ENCODE peak calls at places on chromosome 12, in six cellular contexts. One of them, this sample, is unnamed. For H3K4me1, the result is how much of the 10 kb centered on the place peaks cover.

GRCh38 chr12:50988051-50988450 is 35.7 kb downstream of the HIGD1C start:
- DNase-seq in IMR-90: peak
- DNase-seq in MM.1S: no peak
- DNase-seq in suprapubic skin: no peak
- DNase-seq in CD4-positive, CD25-positive, alpha-beta regulatory T cell: no peak
- DNase-seq in ovary: no peak
- DNase-seq in this sample: no peak

GRCh38 chr12:58314610-58315009 is 373.2 kb downstream of the ATP23 start:
- DNase-seq in MM.1S: no peak
- DNase-seq in IMR-90: peak
- DNase-seq in ovary: no peak
- DNase-seq in CD4-positive, CD25-positive, alpha-beta regulatory T cell: no peak
- DNase-seq in suprapubic skin: no peak
- DNase-seq in this sample: no peak

GRCh38 chr12:3496964-3497363 is 6.0 kb downstream of the PRMT8 start:
- DNase-seq in ovary: no peak
- DNase-seq in suprapubic skin: no peak
- DNase-seq in MM.1S: no peak
- DNase-seq in IMR-90: no peak
- DNase-seq in CD4-positive, CD25-positive, alpha-beta regulatory T cell: no peak
- DNase-seq in this sample: no peak

GRCh38 chr12:28866715-28867503 is 282.2 kb upstream of the FAR2 start:
- DNase-seq in CD4-positive, CD25-positive, alpha-beta regulatory T cell: no peak
- DNase-seq in IMR-90: no peak
- DNase-seq in MM.1S: no peak
- DNase-seq in ovary: no peak
- DNase-seq in suprapubic skin: no peak
- DNase-seq in this sample: no peak

GRCh38 chr12:88624911-88625310 is 44.6 kb upstream of the KITLG start:
- DNase-seq in suprapubic skin: no peak
- DNase-seq in IMR-90: peak
- DNase-seq in ovary: no peak
- DNase-seq in MM.1S: no peak
- DNase-seq in CD4-positive, CD25-positive, alpha-beta regulatory T cell: no peak
- DNase-seq in this sample: no peak

GRCh38 chr12:23204933-23205778 is 580.2 kb downstream of the ETNK1 start:
- DNase-seq in ovary: no peak
- DNase-seq in IMR-90: peak
- DNase-seq in suprapubic skin: no peak
- DNase-seq in MM.1S: peak
- DNase-seq in CD4-positive, CD25-positive, alpha-beta regulatory T cell: peak
- DNase-seq in this sample: peak

GRCh38 chr12:110741795-110742717 is 635 bp downstream of the PPP1CC start:
- DNase-seq in suprapubic skin: no peak
- DNase-seq in ovary: no peak
- DNase-seq in IMR-90: peak
- DNase-seq in CD4-positive, CD25-positive, alpha-beta regulatory T cell: peak
- DNase-seq in MM.1S: peak
- DNase-seq in this sample: peak

GRCh38 chr12:82873951-82874350 is 187.2 kb downstream of the TMTC2 start:
- DNase-seq in ovary: no peak
- DNase-seq in suprapubic skin: no peak
- DNase-seq in MM.1S: no peak
- DNase-seq in CD4-positive, CD25-positive, alpha-beta regulatory T cell: no peak
- DNase-seq in IMR-90: no peak
- DNase-seq in this sample: no peak

GRCh38 chr12:128551266-128552025 is 272.3 kb downstream of the SLC15A4 start:
- DNase-seq in MM.1S: no peak
- DNase-seq in ovary: no peak
- DNase-seq in suprapubic skin: no peak
- DNase-seq in CD4-positive, CD25-positive, alpha-beta regulatory T cell: no peak
- DNase-seq in IMR-90: no peak
- DNase-seq in this sample: no peak

GRCh38 chr12:130486891-130487416 is 149.3 kb downstream of the PIWIL1 start:
- DNase-seq in CD4-positive, CD25-positive, alpha-beta regulatory T cell: no peak
- DNase-seq in suprapubic skin: no peak
- DNase-seq in ovary: no peak
- DNase-seq in IMR-90: no peak
- DNase-seq in MM.1S: no peak
- DNase-seq in this sample: no peak

GRCh38 chr12:22121224-22121623 is 75.2 kb downstream of the CMAS start:
- DNase-seq in ovary: no peak
- DNase-seq in CD4-positive, CD25-positive, alpha-beta regulatory T cell: peak
- DNase-seq in IMR-90: no peak
- DNase-seq in suprapubic skin: no peak
- DNase-seq in MM.1S: peak
- DNase-seq in this sample: peak

GRCh38 chr12:124898200-124898950 is 16.1 kb downstream of the UBC start:
- DNase-seq in MM.1S: peak
- DNase-seq in IMR-90: no peak
- DNase-seq in CD4-positive, CD25-positive, alpha-beta regulatory T cell: peak
- DNase-seq in suprapubic skin: no peak
- DNase-seq in ovary: peak
- DNase-seq in this sample: peak

GRCh38 chr12:109731806-109732205 is 18.2 kb downstream of the FAM222A start:
- DNase-seq in ovary: peak
- DNase-seq in IMR-90: no peak
- DNase-seq in MM.1S: no peak
- DNase-seq in CD4-positive, CD25-positive, alpha-beta regulatory T cell: no peak
- DNase-seq in suprapubic skin: no peak
- DNase-seq in this sample: no peak

GRCh38 chr12:132584472-132584871 is 25.9 kb downstream of the LRCOL1 start:
- DNase-seq in suprapubic skin: no peak
- DNase-seq in CD4-positive, CD25-positive, alpha-beta regulatory T cell: no peak
- DNase-seq in IMR-90: no peak
- DNase-seq in ovary: no peak
- DNase-seq in MM.1S: no peak
- DNase-seq in this sample: no peak

GRCh38 chr12:71972441-71973074 is 33.9 kb downstream of the TPH2 start:
- DNase-seq in MM.1S: no peak
- DNase-seq in IMR-90: no peak
- DNase-seq in CD4-positive, CD25-positive, alpha-beta regulatory T cell: no peak
- DNase-seq in suprapubic skin: no peak
- DNase-seq in ovary: no peak
- DNase-seq in this sample: no peak

GRCh38 chr12:125330645-125331341 is 265.6 kb downstream of the AACS start:
- DNase-seq in IMR-90: no peak
- DNase-seq in suprapubic skin: no peak
- DNase-seq in CD4-positive, CD25-positive, alpha-beta regulatory T cell: peak
- DNase-seq in MM.1S: peak
- DNase-seq in ovary: peak
- DNase-seq in this sample: peak

GRCh38 chr12:108483213-108483920 is 31.7 kb upstream of the FICD start:
- DNase-seq in suprapubic skin: no peak
- DNase-seq in ovary: no peak
- DNase-seq in CD4-positive, CD25-positive, alpha-beta regulatory T cell: no peak
- DNase-seq in MM.1S: no peak
- DNase-seq in IMR-90: no peak
- DNase-seq in this sample: no peak

GRCh38 chr12:62294378-62294777 is 34.2 kb downstream of the USP15 start:
- DNase-seq in IMR-90: no peak
- DNase-seq in ovary: no peak
- DNase-seq in MM.1S: no peak
- DNase-seq in suprapubic skin: no peak
- DNase-seq in CD4-positive, CD25-positive, alpha-beta regulatory T cell: no peak
- DNase-seq in this sample: no peak

GRCh38 chr12:118063567-118064391 is 2.8 kb upstream of the WSB2 start:
- DNase-seq in IMR-90: peak
- DNase-seq in MM.1S: no peak
- DNase-seq in ovary: no peak
- DNase-seq in suprapubic skin: no peak
- DNase-seq in CD4-positive, CD25-positive, alpha-beta regulatory T cell: no peak
- DNase-seq in this sample: no peak

GRCh38 chr12:6471992-6472366 is 1.5 kb upstream of the VAMP1 start:
- DNase-seq in suprapubic skin: no peak
- DNase-seq in IMR-90: no peak
- DNase-seq in CD4-positive, CD25-positive, alpha-beta regulatory T cell: no peak
- DNase-seq in ovary: no peak
- DNase-seq in MM.1S: no peak
- DNase-seq in this sample: no peak

GRCh38 chr12:6469609-6470374 is 685 bp downstream of the VAMP1 start:
- DNase-seq in MM.1S: peak
- DNase-seq in IMR-90: no peak
- DNase-seq in CD4-positive, CD25-positive, alpha-beta regulatory T cell: no peak
- DNase-seq in ovary: no peak
- DNase-seq in suprapubic skin: no peak
- DNase-seq in this sample: no peak

GRCh38 chr12:6468283-6468575 is 2.2 kb downstream of the VAMP1 start:
- DNase-seq in suprapubic skin: no peak
- DNase-seq in IMR-90: peak
- DNase-seq in ovary: no peak
- DNase-seq in MM.1S: no peak
- DNase-seq in CD4-positive, CD25-positive, alpha-beta regulatory T cell: no peak
- DNase-seq in this sample: no peak

GRCh38 chr12:6470375-6471163 is at the start of gene VAMP1:
- DNase-seq in IMR-90: peak
- DNase-seq in ovary: peak
- DNase-seq in MM.1S: peak
- DNase-seq in CD4-positive, CD25-positive, alpha-beta regulatory T cell: peak
- DNase-seq in suprapubic skin: peak
- DNase-seq in this sample: peak

GRCh38 chr12:6469092-6469491 is 1.4 kb downstream of the VAMP1 start:
- DNase-seq in IMR-90: no peak
- DNase-seq in suprapubic skin: no peak
- DNase-seq in MM.1S: no peak
- DNase-seq in ovary: no peak
- DNase-seq in CD4-positive, CD25-positive, alpha-beta regulatory T cell: no peak
- DNase-seq in this sample: no peak
- H3K4me3 ChIP-seq in IMR-90: peak
- H3K4me3 ChIP-seq in suprapubic skin: peak
- H3K4me3 ChIP-seq in MM.1S: peak
- H3K4me3 ChIP-seq in ovary: no peak
- H3K4me3 ChIP-seq in CD4-positive, CD25-positive, alpha-beta regulatory T cell: peak
- H3K4me3 ChIP-seq in this sample: peak

GRCh38 chr12:6219980-6220379 is 19.8 kb downstream of the CD9 start:
- DNase-seq in suprapubic skin: no peak
- DNase-seq in IMR-90: no peak
- DNase-seq in ovary: no peak
- DNase-seq in CD4-positive, CD25-positive, alpha-beta regulatory T cell: no peak
- DNase-seq in MM.1S: no peak
- DNase-seq in this sample: no peak
- H3K4me1 ChIP-seq in suprapubic skin: half or more
- H3K4me1 ChIP-seq in IMR-90: under half
- H3K4me1 ChIP-seq in ovary: under half
- H3K4me1 ChIP-seq in CD4-positive, CD25-positive, alpha-beta regulatory T cell: under half
- H3K4me1 ChIP-seq in MM.1S: under half
- H3K4me1 ChIP-seq in this sample: under half

DNA sequence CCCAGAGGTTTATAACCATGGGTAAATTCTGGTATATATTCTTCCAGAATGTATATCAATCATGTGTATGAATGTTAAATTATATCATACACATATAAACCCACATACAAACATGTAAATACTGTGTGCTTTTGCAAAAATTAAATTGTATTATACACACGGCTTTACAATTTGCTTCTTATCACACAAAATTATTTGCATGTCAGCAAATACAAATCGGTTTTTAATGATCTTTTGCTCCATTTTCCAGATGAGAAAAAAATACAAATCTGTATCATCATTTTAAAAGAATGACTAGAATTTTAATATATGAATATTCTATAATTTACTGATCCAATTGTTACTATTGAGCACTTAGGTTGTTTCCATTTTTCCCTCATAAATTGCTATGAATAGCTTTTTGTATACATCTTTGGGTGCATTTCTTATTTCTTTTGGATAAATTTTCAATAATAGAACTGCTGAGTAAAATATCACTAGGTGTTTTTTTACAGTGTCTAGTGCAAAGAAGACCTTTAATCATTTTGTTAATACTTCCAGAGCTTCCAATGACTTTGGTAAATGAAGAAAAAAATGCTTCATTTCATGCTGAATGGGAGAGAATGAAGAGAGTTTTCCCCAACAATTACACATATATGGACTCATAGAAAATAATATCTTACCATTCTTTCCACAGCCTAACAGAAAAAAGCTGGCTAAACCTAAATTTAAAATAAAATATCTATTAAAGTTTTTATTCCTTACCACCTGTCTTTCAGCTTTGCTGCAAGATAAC is 3.5 kb downstream of the LYZ start:
- DNase-seq in suprapubic skin: no peak
- DNase-seq in ovary: no peak
- DNase-seq in MM.1S: no peak
- DNase-seq in IMR-90: no peak
- DNase-seq in CD4-positive, CD25-positive, alpha-beta regulatory T cell: no peak
- DNase-seq in this sample: no peak
- H3K27ac ChIP-seq in suprapubic skin: no peak
- H3K27ac ChIP-seq in ovary: no peak
- H3K27ac ChIP-seq in MM.1S: no peak
- H3K27ac ChIP-seq in IMR-90: no peak
- H3K27ac ChIP-seq in CD4-positive, CD25-positive, alpha-beta regulatory T cell: no peak
- H3K27ac ChIP-seq in this sample: no peak

GRCh38 chr12:48968004-48968403 is 3.5 kb downstream of the WNT10B start:
- DNase-seq in CD4-positive, CD25-positive, alpha-beta regulatory T cell: no peak
- DNase-seq in MM.1S: no peak
- DNase-seq in suprapubic skin: no peak
- DNase-seq in ovary: no peak
- DNase-seq in IMR-90: no peak
- DNase-seq in this sample: no peak

GRCh38 chr12:48968467-48968866 is 3.1 kb downstream of the WNT10B start:
- DNase-seq in MM.1S: no peak
- DNase-seq in IMR-90: no peak
- DNase-seq in CD4-positive, CD25-positive, alpha-beta regulatory T cell: no peak
- DNase-seq in suprapubic skin: no peak
- DNase-seq in ovary: no peak
- DNase-seq in this sample: no peak

GRCh38 chr12:48970702-48971334 is 717 bp downstream of the WNT10B start:
- DNase-seq in IMR-90: no peak
- DNase-seq in MM.1S: no peak
- DNase-seq in CD4-positive, CD25-positive, alpha-beta regulatory T cell: no peak
- DNase-seq in ovary: no peak
- DNase-seq in suprapubic skin: no peak
- DNase-seq in this sample: no peak

GRCh38 chr12:48969160-48969771 is 2.3 kb downstream of the WNT10B start:
- DNase-seq in suprapubic skin: no peak
- DNase-seq in MM.1S: no peak
- DNase-seq in CD4-positive, CD25-positive, alpha-beta regulatory T cell: no peak
- DNase-seq in IMR-90: no peak
- DNase-seq in ovary: no peak
- DNase-seq in this sample: no peak

DNA sequence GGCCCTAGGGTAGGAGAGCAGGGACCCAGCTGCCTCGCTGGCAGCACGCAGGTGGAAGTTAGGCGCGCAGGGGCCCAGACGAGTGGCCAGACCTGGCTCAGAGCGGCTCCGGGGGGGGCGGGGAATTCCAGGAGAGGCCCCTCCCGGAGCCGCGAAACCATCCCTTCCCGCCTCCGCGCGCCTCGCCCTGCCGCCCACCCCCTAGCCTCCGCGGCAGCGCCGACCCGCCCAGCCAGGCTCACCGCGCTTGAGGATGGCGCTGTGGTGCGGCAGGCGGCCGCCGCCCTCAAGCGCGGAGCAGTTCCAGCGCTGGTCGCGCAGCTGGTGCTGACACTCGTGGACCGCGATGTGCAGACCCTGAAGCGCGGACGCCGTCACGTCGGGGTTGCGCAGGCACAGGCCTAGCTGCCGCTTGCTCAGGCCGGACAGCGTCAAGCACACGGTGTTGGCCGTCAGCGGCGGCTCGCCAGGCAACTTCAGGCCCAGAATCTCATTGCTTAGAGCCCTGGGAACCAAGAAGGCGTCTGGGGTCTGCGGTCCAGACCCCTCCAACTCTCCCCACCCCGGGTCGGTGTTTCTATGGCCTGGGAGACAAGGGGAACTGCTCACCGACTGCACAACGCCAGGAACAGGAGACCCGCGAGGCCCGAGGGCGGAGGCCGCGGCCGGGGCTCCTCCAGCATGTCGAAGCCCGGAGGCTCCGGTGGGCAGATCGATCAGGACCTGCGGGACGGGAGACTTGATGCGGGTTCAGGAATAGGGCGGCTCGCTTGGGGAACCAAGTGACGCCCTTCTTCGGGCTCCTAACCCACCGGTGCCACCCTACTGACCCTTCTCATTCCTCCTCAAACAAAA is 1.5 kb downstream of the WNT10B start:
- DNase-seq in suprapubic skin: no peak
- DNase-seq in MM.1S: no peak
- DNase-seq in IMR-90: no peak
- DNase-seq in CD4-positive, CD25-positive, alpha-beta regulatory T cell: peak
- DNase-seq in ovary: no peak
- DNase-seq in this sample: peak
- H3K4me3 ChIP-seq in suprapubic skin: peak
- H3K4me3 ChIP-seq in MM.1S: no peak
- H3K4me3 ChIP-seq in IMR-90: no peak
- H3K4me3 ChIP-seq in CD4-positive, CD25-positive, alpha-beta regulatory T cell: no peak
- H3K4me3 ChIP-seq in ovary: no peak
- H3K4me3 ChIP-seq in this sample: peak